ENCODE peak calls at places on chromosome 4, in eight cellular contexts. N is H4, F is DMS 273 treated with DMSO at 0.1 percent for 48 hours, A is mucosa of gallbladder, W is GM04504, Q is neural crest cell, L is IMR-90, I is mammary epithelial cell. D is an unnamed sample.

GRCh38 chr4:155073852-155074251 is 134.6 kb upstream of the NPY2R start:
- DNase-seq in N (no peak), F (no peak), A (no peak), I (no peak), Q (no peak), L (no peak), W (no peak), D (no peak)

GRCh38 chr4:156103306-156103705 is 149.6 kb upstream of the CTSO start:
- DNase-seq in N (no peak), A (no peak), F (no peak), W (no peak), L (no peak), Q (no peak), I (no peak), D (no peak)

GRCh38 chr4:15234585-15235126 is 193.2 kb upstream of the C1QTNF7 start:
- DNase-seq in W (peak), L (peak), Q (no peak), I (peak), F (no peak), N (peak), A (no peak), D (peak)

GRCh38 chr4:127352220-127352619 is 280.5 kb upstream of the INTU start:
- DNase-seq in N (no peak), F (no peak), A (no peak), L (no peak), Q (no peak), W (no peak), I (no peak), D (no peak)

GRCh38 chr4:108683479-108683878 is 33.1 kb downstream of the OSTC start:
- DNase-seq in L (peak), W (no peak), F (no peak), Q (no peak), A (no peak), I (peak), N (peak), D (peak)

GRCh38 chr4:60794372-60794771 is 405.8 kb upstream of the ADGRL3 start:
- DNase-seq in N (no peak), L (no peak), F (no peak), I (no peak), Q (no peak), A (no peak), W (no peak), D (peak)

GRCh38 chr4:80173387-80173786 is 23.9 kb upstream of the PRDM8 start:
- DNase-seq in A (no peak), W (no peak), F (no peak), I (peak), Q (no peak), N (peak), L (peak), D (peak)

GRCh38 chr4:80097395-80098177 is 24.6 kb upstream of the ANTXR2 start:
- DNase-seq in F (peak), I (peak), W (peak), L (peak), A (peak), Q (no peak), N (peak), D (peak)

GRCh38 chr4:98706200-98706813 is 47.9 kb upstream of the TSPAN5 start:
- DNase-seq in F (no peak), Q (no peak), I (no peak), N (no peak), L (no peak), A (no peak), W (no peak), D (no peak)

GRCh38 chr4:163988391-163988790 is 493.9 kb downstream of the TMA16 start:
- DNase-seq in N (no peak), Q (no peak), W (no peak), A (no peak), F (no peak), I (no peak), L (no peak), D (no peak)

GRCh38 chr4:3360741-3361140 is 67.9 kb downstream of the RGS12 start:
- DNase-seq in N (no peak), F (no peak), Q (no peak), A (no peak), L (no peak), W (no peak), I (no peak), D (no peak)

GRCh38 chr4:183968502-183968901 is 63.4 kb downstream of the STOX2 start:
- DNase-seq in N (no peak), A (no peak), F (no peak), I (no peak), L (no peak), Q (peak), W (no peak), D (no peak)

GRCh38 chr4:85842540-85842939 is 367.6 kb downstream of the ARHGAP24 start:
- DNase-seq in W (no peak), I (no peak), F (peak), N (peak), Q (no peak), A (peak), L (peak), D (no peak)

GRCh38 chr4:114386637-114387233 is 211.9 kb upstream of the UGT8 start:
- DNase-seq in L (peak), A (no peak), W (no peak), Q (peak), N (peak), I (no peak), F (no peak), D (peak)

GRCh38 chr4:154208424-154208823 is 283.2 kb downstream of the DCHS2 start:
- DNase-seq in N (peak), W (no peak), I (peak), F (no peak), Q (no peak), L (no peak), A (no peak), D (peak)

GRCh38 chr4:8290701-8290970 is 21.1 kb downstream of the HTRA3 start:
- DNase-seq in F (no peak), I (no peak), W (no peak), Q (no peak), A (no peak), N (no peak), L (no peak), D (no peak)

GRCh38 chr4:183611210-183611830 is 47.7 kb downstream of the RWDD4 start:
- DNase-seq in Q (no peak), W (no peak), F (no peak), I (peak), N (no peak), L (no peak), A (no peak), D (no peak)

D was measured in HT1080.